ENCODE peak calls at places on chromosomes 7 and 10, in six cellular contexts. K, X, H, L, J and V are unnamed samples.

GRCh38 chr10:117131390-117132327 is 6.4 kb downstream of the VAX1 start:
- DNase-seq in L (no peak), K (no peak), X (no peak), J (no peak), H (peak), V (no peak)

GRCh38 chr7:85018498-85018897 is 168.4 kb downstream of the SEMA3D start:
- DNase-seq in J (no peak), X (no peak), L (no peak), K (no peak), H (no peak), V (no peak)

GRCh38 chr7:37354661-37355131 is 94.0 kb downstream of the ELMO1 start:
- DNase-seq in H (no peak), X (peak), J (peak), K (no peak), L (peak), V (peak)

GRCh38 chr7:30140456-30140855 is 5.7 kb downstream of the MTURN start:
- DNase-seq in J (no peak), K (no peak), H (no peak), L (no peak), X (no peak), V (no peak)

GRCh38 chr10:112376578-112376855 is 2.6 kb downstream of the ACSL5 start:
- DNase-seq in X (no peak), H (no peak), K (no peak), L (no peak), J (no peak), V (no peak)

GRCh38 chr7:106772655-106773108 is 92.4 kb upstream of the PIK3CG start:
- DNase-seq in J (no peak), X (no peak), H (no peak), K (no peak), L (no peak), V (no peak)

GRCh38 chr10:47406870-47407648 is 23.0 kb upstream of the ZNF488 start:
- DNase-seq in J (no peak), X (no peak), H (peak), L (peak), K (no peak), V (no peak)

GRCh38 chr7:75814407-75814947 is 871 bp upstream of the CCL24 start:
- DNase-seq in L (no peak), J (no peak), H (no peak), K (no peak), X (no peak), V (no peak)

GRCh38 chr7:1846331-1847065 is 176.4 kb downstream of the ELFN1 start:
- DNase-seq in L (no peak), K (no peak), H (no peak), J (no peak), X (peak), V (no peak)

GRCh38 chr10:727162-727790 is 37.8 kb upstream of the DIP2C start:
- DNase-seq in K (no peak), H (no peak), J (no peak), L (no peak), X (no peak), V (no peak)

GRCh38 chr10:17838080-17838634 is 29.0 kb downstream of the MRC1 start:
- DNase-seq in X (no peak), J (no peak), L (no peak), H (no peak), K (no peak), V (no peak)

GRCh38 chr7:17084166-17084475 is 202.3 kb upstream of the AGR3 start:
- DNase-seq in K (no peak), H (no peak), L (no peak), X (no peak), J (no peak), V (no peak)

GRCh38 chr7:155998766-155999630 is 186.7 kb upstream of the SHH start:
- DNase-seq in L (peak), J (no peak), K (no peak), H (no peak), X (no peak), V (peak)

GRCh38 chr10:23432639-23433038 is 6.2 kb upstream of the OTUD1 start:
- DNase-seq in J (no peak), H (no peak), K (no peak), X (no peak), L (no peak), V (no peak)

GRCh38 chr7:73507556-73507955 is 14.5 kb downstream of the BAZ1B start:
- DNase-seq in J (no peak), K (no peak), L (no peak), H (no peak), X (no peak), V (no peak)

GRCh38 chr10:100829933-100830727 is 82.6 kb upstream of the SLF2 start:
- DNase-seq in L (no peak), J (no peak), X (no peak), H (peak), K (no peak), V (no peak)

GRCh38 chr10:94108200-94108599 is 114.5 kb downstream of the PLCE1 start:
- DNase-seq in H (no peak), L (no peak), J (no peak), K (no peak), X (no peak), V (no peak)

GRCh38 chr10:90148121-90148855 is 446.9 kb downstream of the KIF20B start:
- DNase-seq in L (no peak), H (peak), K (no peak), J (no peak), X (no peak), V (no peak)

GRCh38 chr10:90149563-90149962 is 448.2 kb downstream of the KIF20B start:
- DNase-seq in J (no peak), H (no peak), L (no peak), X (no peak), K (no peak), V (no peak)
- H3K27ac ChIP-seq in J (no peak), H (no peak), L (no peak), X (no peak), K (no peak), V (no peak)

GRCh38 chr7:124618871-124619270 is 146.7 kb downstream of the GPR37 start:
- DNase-seq in J (no peak), L (no peak), H (no peak), K (no peak), X (no peak), V (no peak)
- H3K27ac ChIP-seq in J (no peak), L (no peak), H (no peak), K (no peak), X (no peak), V (no peak)

GRCh38 chr7:28408105-28408973 is 4.0 kb upstream of the CREB5 start:
- DNase-seq in K (no peak), X (no peak), J (peak), H (peak), L (peak), V (no peak)

GRCh38 chr7:28411876-28412662 is at the start of gene CREB5:
- DNase-seq in K (no peak), H (peak), L (no peak), X (no peak), J (no peak), V (no peak)

GRCh38 chr7:28410628-28411578 is 1.4 kb upstream of the CREB5 start:
- DNase-seq in H (peak), J (no peak), X (peak), K (peak), L (peak), V (peak)

GRCh38 chr7:28408974-28409715 is 3.2 kb upstream of the CREB5 start:
- DNase-seq in K (peak), H (peak), J (peak), X (peak), L (peak), V (peak)

DNA sequence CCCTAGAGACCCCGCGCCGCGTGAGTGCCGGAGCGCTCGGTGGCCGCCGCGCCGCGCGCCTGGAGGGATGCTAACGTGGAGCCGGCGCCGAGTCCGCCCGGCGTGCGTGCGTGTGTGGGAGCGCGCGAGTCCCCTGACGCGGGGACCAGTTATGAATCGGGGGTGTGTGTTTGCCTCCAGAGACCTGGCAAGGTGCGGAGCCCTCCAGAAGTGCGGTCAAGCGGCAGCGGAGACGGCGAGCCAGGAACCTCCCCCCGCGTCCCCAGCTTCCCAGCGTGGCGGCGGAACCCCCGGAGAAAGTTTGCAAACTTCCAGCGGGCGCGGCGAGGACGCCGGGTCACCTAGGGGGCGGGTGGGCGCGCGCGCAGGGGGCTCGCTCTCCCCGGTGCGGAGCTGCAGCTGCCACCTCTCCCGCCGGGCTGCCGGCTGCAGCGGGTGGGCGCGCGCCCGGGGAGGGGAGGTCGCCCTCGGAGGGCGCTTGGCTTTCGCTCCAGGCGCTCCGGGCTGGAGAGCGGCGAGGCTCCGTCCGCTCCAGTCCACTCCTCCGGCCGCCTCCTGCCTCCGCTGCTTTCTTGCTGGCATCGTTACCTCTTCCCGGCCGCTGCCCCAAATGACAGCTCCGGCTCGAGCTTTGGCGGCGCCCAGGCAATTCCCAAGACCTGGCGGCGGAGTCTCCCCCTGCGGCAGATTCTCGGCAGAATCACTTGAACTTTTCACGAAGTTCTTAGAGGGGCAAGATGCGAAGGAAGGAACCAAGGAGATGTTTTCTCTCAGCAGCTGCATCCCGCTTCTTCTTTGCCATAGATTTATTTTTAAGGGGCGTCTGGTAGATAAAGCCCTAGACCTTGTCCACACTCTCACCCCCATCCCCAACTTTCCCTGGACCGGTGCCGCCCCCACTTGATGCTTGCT is 2.3 kb upstream of the CREB5 start:
- DNase-seq in J (no peak), H (peak), X (peak), K (no peak), L (no peak), V (peak)
- H3K27ac ChIP-seq in J (peak), H (no peak), X (peak), K (no peak), L (peak), V (peak)

GRCh38 chr7:26440253-26440992 is 148.8 kb downstream of the SNX10 start:
- DNase-seq in J (no peak), H (no peak), X (no peak), L (no peak), K (no peak), V (no peak)

GRCh38 chr7:26443006-26443405 is 151.3 kb downstream of the SNX10 start:
- DNase-seq in K (no peak), L (no peak), H (no peak), X (no peak), J (no peak), V (no peak)

GRCh38 chr7:26441640-26442277 is 150.1 kb downstream of the SNX10 start:
- DNase-seq in K (no peak), X (no peak), H (no peak), J (no peak), L (no peak), V (no peak)

GRCh38 chr7:26439502-26440252 is 148.0 kb downstream of the SNX10 start:
- DNase-seq in J (no peak), L (no peak), H (no peak), K (no peak), X (no peak), V (no peak)

GRCh38 chr7:26440993-26441636 is 149.5 kb downstream of the SNX10 start:
- DNase-seq in J (no peak), K (no peak), H (peak), X (no peak), L (no peak), V (no peak)
- H3K27ac ChIP-seq in J (no peak), K (no peak), H (no peak), X (peak), L (no peak), V (no peak)

DNA sequence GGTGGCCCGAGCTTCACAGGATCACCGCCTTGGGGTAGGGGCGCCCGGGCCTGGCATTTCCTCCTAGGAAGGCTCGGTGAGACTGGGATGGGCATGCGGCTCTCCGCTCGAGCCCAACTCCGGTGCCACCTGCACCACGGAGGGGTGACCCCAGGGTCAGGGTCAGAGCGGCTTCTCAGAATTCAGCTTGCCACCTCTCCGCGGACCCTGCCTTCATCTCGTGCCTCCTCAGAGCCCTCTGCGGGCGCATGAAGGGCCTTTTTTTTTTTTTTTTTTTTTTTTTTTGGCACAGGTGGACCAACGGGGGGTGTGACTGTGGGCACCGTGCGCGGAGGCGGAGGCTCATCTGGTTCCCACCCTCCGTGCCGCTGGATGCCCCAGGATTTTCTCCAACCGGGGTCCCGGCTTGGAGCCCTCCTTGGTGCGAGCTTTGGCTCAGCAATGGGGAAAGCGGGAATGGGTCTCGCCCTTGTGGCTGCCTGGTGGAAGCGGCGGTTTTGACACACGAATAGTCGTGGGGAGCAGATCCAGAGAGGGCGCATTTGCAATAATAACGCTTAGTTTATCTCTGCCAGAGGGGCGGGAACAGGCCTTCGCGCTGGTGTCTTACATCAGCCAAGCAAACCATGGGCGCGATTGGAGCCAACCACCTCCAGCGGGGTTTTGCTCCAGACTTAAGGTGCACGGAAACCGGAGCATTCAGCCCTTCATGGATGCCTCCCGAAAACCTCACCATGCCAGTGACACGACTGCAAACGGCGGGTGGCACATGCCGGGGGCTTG is 5.0 kb upstream of the TNRC18 start:
- DNase-seq in J (peak), H (peak), X (peak), K (no peak), L (peak), V (no peak)
- H3K27ac ChIP-seq in J (peak), H (peak), X (peak), K (peak), L (peak), V (peak)

DNA sequence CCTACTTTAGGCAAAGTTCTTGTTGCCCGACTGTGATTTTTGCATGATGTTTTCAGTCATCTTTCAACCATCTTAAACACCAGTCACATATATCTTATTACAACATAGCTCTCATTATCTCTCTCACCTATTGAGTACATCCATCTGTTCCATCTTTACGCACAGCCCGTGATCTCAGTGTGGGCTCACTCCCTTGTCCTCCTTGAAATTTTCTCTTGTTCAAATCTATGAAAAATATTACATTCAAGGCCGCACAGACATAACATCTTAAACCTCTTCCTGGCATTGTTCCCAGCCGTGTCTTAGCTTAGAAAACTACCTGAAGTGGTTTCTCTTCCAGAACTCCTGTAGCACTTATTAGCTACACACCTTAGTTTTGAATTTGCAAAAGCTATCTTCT is 32.6 kb downstream of the NET1 start:
- DNase-seq in H (no peak), J (no peak), K (no peak), L (no peak), X (no peak), V (no peak)
- H3K27ac ChIP-seq in H (no peak), J (no peak), K (no peak), L (no peak), X (no peak), V (no peak)

DNA sequence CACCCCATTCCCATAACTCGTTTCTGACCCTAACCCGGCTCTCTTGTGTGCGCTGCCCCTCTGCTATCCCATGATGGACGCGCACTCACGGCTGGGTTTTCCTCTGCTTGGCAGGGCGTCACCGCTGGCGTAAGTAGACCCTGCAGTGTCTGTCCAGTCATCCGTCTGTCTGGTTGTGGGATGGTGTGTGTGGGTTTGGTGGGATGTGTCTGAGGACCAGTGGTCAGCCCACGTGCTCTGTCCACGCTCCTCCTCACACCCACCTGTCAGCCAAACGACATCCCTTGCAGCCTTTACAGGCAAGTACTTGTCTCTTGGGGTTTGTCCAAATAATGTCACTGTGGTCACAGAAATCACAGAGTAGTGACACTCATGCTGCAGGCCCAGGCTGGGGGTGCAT is 20.8 kb downstream of the LDB3 start:
- DNase-seq in X (no peak), L (no peak), J (no peak), H (no peak), K (no peak), V (no peak)
- H3K27ac ChIP-seq in X (no peak), L (peak), J (no peak), H (no peak), K (no peak), V (no peak)